ENCODE peak calls at places on chromosomes 11 and 22, in four cellular contexts. One of them, this sample, is unnamed.

GRCh38 chr22:28333106-28333505 is 346.5 kb downstream of the TTC28 start:
- DNase-seq in activated CD4-positive, alpha-beta memory T cell treated with anti-CD3 and anti-CD28 coated beads, Interleukin-2, amount 10 ng/mL, durations not matched to agents 7 days and 5 days: no peak
- DNase-seq in stomach: no peak
- DNase-seq in body of pancreas: no peak
- DNase-seq in this sample: no peak

GRCh38 chr22:37138879-37139561 is 10.7 kb downstream of the IL2RB start:
- DNase-seq in activated CD4-positive, alpha-beta memory T cell treated with anti-CD3 and anti-CD28 coated beads, Interleukin-2, amount 10 ng/mL, durations not matched to agents 7 days and 5 days: no peak
- DNase-seq in body of pancreas: no peak
- DNase-seq in stomach: no peak
- DNase-seq in this sample: no peak

GRCh38 chr11:66492161-66492865 is 12.1 kb downstream of the DPP3 start:
- DNase-seq in stomach: no peak
- DNase-seq in activated CD4-positive, alpha-beta memory T cell treated with anti-CD3 and anti-CD28 coated beads, Interleukin-2, amount 10 ng/mL, durations not matched to agents 7 days and 5 days: no peak
- DNase-seq in body of pancreas: no peak
- DNase-seq in this sample: no peak

GRCh38 chr11:130854483-130854882 is 61.8 kb downstream of the SNX19 start:
- DNase-seq in activated CD4-positive, alpha-beta memory T cell treated with anti-CD3 and anti-CD28 coated beads, Interleukin-2, amount 10 ng/mL, durations not matched to agents 7 days and 5 days: no peak
- DNase-seq in stomach: no peak
- DNase-seq in body of pancreas: no peak
- DNase-seq in this sample: no peak

GRCh38 chr11:94272738-94273313 is 31.6 kb upstream of the IZUMO1R start:
- DNase-seq in stomach: no peak
- DNase-seq in body of pancreas: no peak
- DNase-seq in activated CD4-positive, alpha-beta memory T cell treated with anti-CD3 and anti-CD28 coated beads, Interleukin-2, amount 10 ng/mL, durations not matched to agents 7 days and 5 days: no peak
- DNase-seq in this sample: no peak

GRCh38 chr11:569273-569885 is 6.9 kb upstream of the PHRF1 start:
- DNase-seq in body of pancreas: no peak
- DNase-seq in activated CD4-positive, alpha-beta memory T cell treated with anti-CD3 and anti-CD28 coated beads, Interleukin-2, amount 10 ng/mL, durations not matched to agents 7 days and 5 days: no peak
- DNase-seq in stomach: peak
- DNase-seq in this sample: no peak

GRCh38 chr11:118609380-118610219 is 2.2 kb downstream of the PHLDB1 start:
- DNase-seq in stomach: peak
- DNase-seq in body of pancreas: peak
- DNase-seq in activated CD4-positive, alpha-beta memory T cell treated with anti-CD3 and anti-CD28 coated beads, Interleukin-2, amount 10 ng/mL, durations not matched to agents 7 days and 5 days: no peak
- DNase-seq in this sample: peak

GRCh38 chr22:21074092-21074715 is 28.5 kb downstream of the LRRC74B start:
- DNase-seq in body of pancreas: no peak
- DNase-seq in stomach: no peak
- DNase-seq in activated CD4-positive, alpha-beta memory T cell treated with anti-CD3 and anti-CD28 coated beads, Interleukin-2, amount 10 ng/mL, durations not matched to agents 7 days and 5 days: no peak
- DNase-seq in this sample: no peak

GRCh38 chr11:132084433-132084832 is 714.0 kb downstream of the NTM start:
- DNase-seq in body of pancreas: no peak
- DNase-seq in stomach: no peak
- DNase-seq in activated CD4-positive, alpha-beta memory T cell treated with anti-CD3 and anti-CD28 coated beads, Interleukin-2, amount 10 ng/mL, durations not matched to agents 7 days and 5 days: no peak
- DNase-seq in this sample: no peak

GRCh38 chr11:43021466-43021865 is 290.3 kb upstream of the API5 start:
- DNase-seq in body of pancreas: no peak
- DNase-seq in stomach: no peak
- DNase-seq in activated CD4-positive, alpha-beta memory T cell treated with anti-CD3 and anti-CD28 coated beads, Interleukin-2, amount 10 ng/mL, durations not matched to agents 7 days and 5 days: no peak
- DNase-seq in this sample: no peak

GRCh38 chr22:36563444-36563843 is 34.5 kb upstream of the EIF3D start:
- DNase-seq in body of pancreas: no peak
- DNase-seq in stomach: no peak
- DNase-seq in activated CD4-positive, alpha-beta memory T cell treated with anti-CD3 and anti-CD28 coated beads, Interleukin-2, amount 10 ng/mL, durations not matched to agents 7 days and 5 days: no peak
- DNase-seq in this sample: no peak

GRCh38 chr11:131748146-131749050 is 378.0 kb downstream of the NTM start:
- DNase-seq in body of pancreas: peak
- DNase-seq in activated CD4-positive, alpha-beta memory T cell treated with anti-CD3 and anti-CD28 coated beads, Interleukin-2, amount 10 ng/mL, durations not matched to agents 7 days and 5 days: peak
- DNase-seq in stomach: peak
- DNase-seq in this sample: peak

GRCh38 chr11:78420796-78421209 is 3.2 kb upstream of the GAB2 start:
- DNase-seq in body of pancreas: peak
- DNase-seq in stomach: peak
- DNase-seq in activated CD4-positive, alpha-beta memory T cell treated with anti-CD3 and anti-CD28 coated beads, Interleukin-2, amount 10 ng/mL, durations not matched to agents 7 days and 5 days: peak
- DNase-seq in this sample: peak

GRCh38 chr22:48701296-48702030 is 1126.2 kb downstream of the BRD1 start:
- DNase-seq in stomach: no peak
- DNase-seq in body of pancreas: no peak
- DNase-seq in activated CD4-positive, alpha-beta memory T cell treated with anti-CD3 and anti-CD28 coated beads, Interleukin-2, amount 10 ng/mL, durations not matched to agents 7 days and 5 days: no peak
- DNase-seq in this sample: no peak

GRCh38 chr11:103111400-103111799 is 2.2 kb downstream of the DYNC2H1 start:
- DNase-seq in body of pancreas: no peak
- DNase-seq in stomach: no peak
- DNase-seq in activated CD4-positive, alpha-beta memory T cell treated with anti-CD3 and anti-CD28 coated beads, Interleukin-2, amount 10 ng/mL, durations not matched to agents 7 days and 5 days: no peak
- DNase-seq in this sample: no peak

GRCh38 chr11:123799438-123799837 is 6.7 kb downstream of the OR6M1 start:
- DNase-seq in body of pancreas: peak
- DNase-seq in activated CD4-positive, alpha-beta memory T cell treated with anti-CD3 and anti-CD28 coated beads, Interleukin-2, amount 10 ng/mL, durations not matched to agents 7 days and 5 days: no peak
- DNase-seq in stomach: no peak
- DNase-seq in this sample: no peak

GRCh38 chr11:115471367-115471766 is 32.8 kb downstream of the CADM1 start:
- DNase-seq in body of pancreas: no peak
- DNase-seq in activated CD4-positive, alpha-beta memory T cell treated with anti-CD3 and anti-CD28 coated beads, Interleukin-2, amount 10 ng/mL, durations not matched to agents 7 days and 5 days: no peak
- DNase-seq in stomach: peak
- DNase-seq in this sample: no peak

GRCh38 chr22:37330200-37331033 is 48.1 kb downstream of the CYTH4 start:
- DNase-seq in body of pancreas: peak
- DNase-seq in activated CD4-positive, alpha-beta memory T cell treated with anti-CD3 and anti-CD28 coated beads, Interleukin-2, amount 10 ng/mL, durations not matched to agents 7 days and 5 days: peak
- DNase-seq in stomach: peak
- DNase-seq in this sample: peak

GRCh38 chr11:50071584-50072225 is 39.0 kb downstream of the OR4C45 start:
- DNase-seq in activated CD4-positive, alpha-beta memory T cell treated with anti-CD3 and anti-CD28 coated beads, Interleukin-2, amount 10 ng/mL, durations not matched to agents 7 days and 5 days: no peak
- DNase-seq in stomach: no peak
- DNase-seq in body of pancreas: no peak
- DNase-seq in this sample: no peak

GRCh38 chr11:46278387-46279173 is 1.1 kb downstream of the CREB3L1 start:
- DNase-seq in body of pancreas: peak
- DNase-seq in activated CD4-positive, alpha-beta memory T cell treated with anti-CD3 and anti-CD28 coated beads, Interleukin-2, amount 10 ng/mL, durations not matched to agents 7 days and 5 days: no peak
- DNase-seq in stomach: peak
- DNase-seq in this sample: peak

GRCh38 chr22:36160499-36160942 is at the start of gene APOL3:
- DNase-seq in body of pancreas: peak
- DNase-seq in stomach: peak
- DNase-seq in activated CD4-positive, alpha-beta memory T cell treated with anti-CD3 and anti-CD28 coated beads, Interleukin-2, amount 10 ng/mL, durations not matched to agents 7 days and 5 days: peak
- DNase-seq in this sample: peak

GRCh38 chr22:46947516-46948260 is 185.2 kb downstream of the TBC1D22A start:
- DNase-seq in activated CD4-positive, alpha-beta memory T cell treated with anti-CD3 and anti-CD28 coated beads, Interleukin-2, amount 10 ng/mL, durations not matched to agents 7 days and 5 days: no peak
- DNase-seq in stomach: no peak
- DNase-seq in body of pancreas: no peak
- DNase-seq in this sample: no peak

GRCh38 chr11:20668844-20669832 is at the start of gene NELL1:
- DNase-seq in activated CD4-positive, alpha-beta memory T cell treated with anti-CD3 and anti-CD28 coated beads, Interleukin-2, amount 10 ng/mL, durations not matched to agents 7 days and 5 days: no peak
- DNase-seq in body of pancreas: no peak
- DNase-seq in stomach: no peak
- DNase-seq in this sample: no peak

GRCh38 chr11:64484308-64485061 is 106.5 kb upstream of the SLC22A12 start:
- DNase-seq in body of pancreas: no peak
- DNase-seq in activated CD4-positive, alpha-beta memory T cell treated with anti-CD3 and anti-CD28 coated beads, Interleukin-2, amount 10 ng/mL, durations not matched to agents 7 days and 5 days: peak
- DNase-seq in stomach: no peak
- DNase-seq in this sample: no peak

GRCh38 chr22:19432092-19432844 is at the start of gene MRPL40:
- DNase-seq in stomach: peak
- DNase-seq in activated CD4-positive, alpha-beta memory T cell treated with anti-CD3 and anti-CD28 coated beads, Interleukin-2, amount 10 ng/mL, durations not matched to agents 7 days and 5 days: peak
- DNase-seq in body of pancreas: peak
- DNase-seq in this sample: peak